ENCODE peak calls at places on chromosomes 4 and X, in ten cellular contexts. One of them, this sample, is unnamed.

GRCh38 chr4:174365018-174365587 is 81.4 kb downstream of the CEP44 start:
- DNase-seq in uterus: no peak
- DNase-seq in body of pancreas: no peak
- DNase-seq in H54: no peak
- DNase-seq in stomach: no peak
- DNase-seq in A549: peak
- DNase-seq in K562: peak
- DNase-seq in sigmoid colon: no peak
- DNase-seq in adrenal gland: peak
- DNase-seq in lower leg skin: no peak
- DNase-seq in this sample: peak

GRCh38 chr4:152307669-152308068 is 228.2 kb downstream of the FBXW7 start:
- DNase-seq in uterus: no peak
- DNase-seq in body of pancreas: no peak
- DNase-seq in H54: no peak
- DNase-seq in stomach: no peak
- DNase-seq in A549: no peak
- DNase-seq in K562: peak
- DNase-seq in sigmoid colon: no peak
- DNase-seq in adrenal gland: no peak
- DNase-seq in lower leg skin: no peak
- DNase-seq in this sample: no peak

GRCh38 chr4:102438396-102438795 is 62.8 kb upstream of the NFKB1 start:
- DNase-seq in uterus: no peak
- DNase-seq in body of pancreas: no peak
- DNase-seq in H54: peak
- DNase-seq in stomach: no peak
- DNase-seq in A549: peak
- DNase-seq in K562: peak
- DNase-seq in sigmoid colon: no peak
- DNase-seq in adrenal gland: no peak
- DNase-seq in lower leg skin: no peak
- DNase-seq in this sample: no peak

GRCh38 chr4:1608196-1608820 is 75.8 kb downstream of the FAM53A start:
- DNase-seq in uterus: no peak
- DNase-seq in body of pancreas: no peak
- DNase-seq in H54: no peak
- DNase-seq in stomach: no peak
- DNase-seq in A549: no peak
- DNase-seq in K562: no peak
- DNase-seq in sigmoid colon: peak
- DNase-seq in adrenal gland: no peak
- DNase-seq in lower leg skin: no peak
- DNase-seq in this sample: no peak

GRCh38 chr4:163492951-163493504 is 1.5 kb upstream of the TMA16 start:
- DNase-seq in uterus: no peak
- DNase-seq in body of pancreas: no peak
- DNase-seq in H54: no peak
- DNase-seq in stomach: no peak
- DNase-seq in A549: peak
- DNase-seq in K562: peak
- DNase-seq in sigmoid colon: no peak
- DNase-seq in adrenal gland: no peak
- DNase-seq in lower leg skin: no peak
- DNase-seq in this sample: peak

GRCh38 chr4:159146007-159146330 is 43.1 kb downstream of the RAPGEF2 start:
- DNase-seq in uterus: no peak
- DNase-seq in body of pancreas: no peak
- DNase-seq in H54: no peak
- DNase-seq in stomach: no peak
- DNase-seq in A549: no peak
- DNase-seq in K562: no peak
- DNase-seq in sigmoid colon: no peak
- DNase-seq in adrenal gland: no peak
- DNase-seq in lower leg skin: no peak
- DNase-seq in this sample: no peak

GRCh38 chr4:54067163-54067562 is 2.8 kb upstream of the CHIC2 start:
- DNase-seq in uterus: peak
- DNase-seq in body of pancreas: no peak
- DNase-seq in H54: no peak
- DNase-seq in stomach: peak
- DNase-seq in A549: peak
- DNase-seq in K562: no peak
- DNase-seq in sigmoid colon: peak
- DNase-seq in adrenal gland: peak
- DNase-seq in lower leg skin: peak
- DNase-seq in this sample: no peak

GRCh38 chrX:46574941-46575381 is 1.4 kb downstream of the CHST7 start:
- DNase-seq in uterus: no peak
- DNase-seq in body of pancreas: no peak
- DNase-seq in H54: no peak
- DNase-seq in stomach: peak
- DNase-seq in A549: no peak
- DNase-seq in K562: no peak
- DNase-seq in sigmoid colon: no peak
- DNase-seq in adrenal gland: no peak
- DNase-seq in lower leg skin: peak
- DNase-seq in this sample: peak

GRCh38 chrX:23788521-23788920 is 5.5 kb downstream of the SAT1 start:
- DNase-seq in uterus: no peak
- DNase-seq in body of pancreas: no peak
- DNase-seq in H54: no peak
- DNase-seq in stomach: no peak
- DNase-seq in A549: peak
- DNase-seq in K562: no peak
- DNase-seq in sigmoid colon: no peak
- DNase-seq in adrenal gland: no peak
- DNase-seq in lower leg skin: no peak
- DNase-seq in this sample: no peak

GRCh38 chr4:143531773-143532491 is 18.4 kb downstream of the SMARCA5 start:
- DNase-seq in uterus: no peak
- DNase-seq in body of pancreas: no peak
- DNase-seq in H54: no peak
- DNase-seq in stomach: no peak
- DNase-seq in A549: no peak
- DNase-seq in K562: no peak
- DNase-seq in sigmoid colon: no peak
- DNase-seq in adrenal gland: no peak
- DNase-seq in lower leg skin: no peak
- DNase-seq in this sample: no peak

GRCh38 chr4:83636930-83637329 is 101.0 kb downstream of the GPAT3 start:
- DNase-seq in uterus: no peak
- DNase-seq in body of pancreas: no peak
- DNase-seq in H54: no peak
- DNase-seq in stomach: no peak
- DNase-seq in A549: no peak
- DNase-seq in K562: no peak
- DNase-seq in sigmoid colon: no peak
- DNase-seq in adrenal gland: no peak
- DNase-seq in lower leg skin: no peak
- DNase-seq in this sample: no peak

GRCh38 chr4:1958276-1959103 is 50.3 kb downstream of the NELFA start:
- DNase-seq in uterus: no peak
- DNase-seq in body of pancreas: no peak
- DNase-seq in H54: no peak
- DNase-seq in stomach: no peak
- DNase-seq in A549: no peak
- DNase-seq in K562: no peak
- DNase-seq in sigmoid colon: no peak
- DNase-seq in adrenal gland: no peak
- DNase-seq in lower leg skin: no peak
- DNase-seq in this sample: no peak

DNA sequence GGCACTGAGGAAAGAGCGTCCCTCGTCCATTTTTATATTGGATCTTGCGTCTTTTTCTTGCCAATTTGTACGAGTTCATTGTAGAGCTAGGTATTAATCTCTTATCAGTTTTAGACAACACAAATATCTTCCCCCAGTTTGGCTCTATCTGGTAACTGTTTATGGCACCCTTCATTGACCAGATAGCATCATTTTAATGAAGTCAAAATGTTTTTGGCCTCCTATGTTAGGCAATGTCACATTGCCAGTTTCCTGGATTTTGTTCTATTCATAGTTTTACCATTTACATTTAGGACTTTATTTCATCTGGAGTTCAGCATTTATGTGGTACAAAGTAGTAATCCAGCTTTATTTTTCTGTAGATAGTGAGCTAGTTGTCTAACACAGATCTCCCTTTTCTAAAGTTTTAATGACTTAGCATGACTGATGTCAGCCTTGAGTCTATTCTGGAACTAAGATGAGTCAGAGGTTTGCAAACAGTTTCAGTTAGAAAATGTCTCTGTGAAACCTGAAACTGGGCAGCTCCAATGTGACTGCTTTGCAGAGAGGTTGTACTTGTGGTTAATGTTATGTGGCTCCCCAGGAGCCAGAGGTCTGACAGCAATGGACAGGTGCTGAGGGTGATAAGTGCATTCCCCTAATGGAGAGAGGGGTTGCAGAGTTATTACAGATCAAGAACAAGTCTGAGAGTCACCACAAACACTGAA is 5.3 kb upstream of the STBD1 start:
- DNase-seq in uterus: no peak
- DNase-seq in body of pancreas: peak
- DNase-seq in H54: peak
- DNase-seq in stomach: no peak
- DNase-seq in A549: peak
- DNase-seq in K562: peak
- DNase-seq in sigmoid colon: no peak
- DNase-seq in adrenal gland: peak
- DNase-seq in lower leg skin: no peak
- DNase-seq in this sample: no peak
- TF ChIP-seq POLR2A in uterus: no peak
- TF ChIP-seq POLR2A in body of pancreas: peak
- TF ChIP-seq POLR2A in H54: no peak
- TF ChIP-seq POLR2A in stomach: no peak
- TF ChIP-seq POLR2A in A549: no peak
- TF ChIP-seq POLR2A in K562: no peak
- TF ChIP-seq POLR2A in sigmoid colon: no peak
- TF ChIP-seq POLR2A in adrenal gland: peak
- TF ChIP-seq POLR2A in lower leg skin: no peak
- TF ChIP-seq POLR2A in this sample: no peak

GRCh38 chr4:139301143-139301820 is at the start of gene NAA15:
- DNase-seq in uterus: peak
- DNase-seq in body of pancreas: peak
- DNase-seq in H54: peak
- DNase-seq in stomach: peak
- DNase-seq in A549: peak
- DNase-seq in K562: peak
- DNase-seq in sigmoid colon: peak
- DNase-seq in adrenal gland: peak
- DNase-seq in lower leg skin: peak
- DNase-seq in this sample: peak
- TF ChIP-seq POLR2A in uterus: peak
- TF ChIP-seq POLR2A in body of pancreas: peak
- TF ChIP-seq POLR2A in H54: peak
- TF ChIP-seq POLR2A in stomach: peak
- TF ChIP-seq POLR2A in A549: peak
- TF ChIP-seq POLR2A in K562: peak
- TF ChIP-seq POLR2A in sigmoid colon: peak
- TF ChIP-seq POLR2A in adrenal gland: peak
- TF ChIP-seq POLR2A in lower leg skin: no peak
- TF ChIP-seq POLR2A in this sample: peak

DNA sequence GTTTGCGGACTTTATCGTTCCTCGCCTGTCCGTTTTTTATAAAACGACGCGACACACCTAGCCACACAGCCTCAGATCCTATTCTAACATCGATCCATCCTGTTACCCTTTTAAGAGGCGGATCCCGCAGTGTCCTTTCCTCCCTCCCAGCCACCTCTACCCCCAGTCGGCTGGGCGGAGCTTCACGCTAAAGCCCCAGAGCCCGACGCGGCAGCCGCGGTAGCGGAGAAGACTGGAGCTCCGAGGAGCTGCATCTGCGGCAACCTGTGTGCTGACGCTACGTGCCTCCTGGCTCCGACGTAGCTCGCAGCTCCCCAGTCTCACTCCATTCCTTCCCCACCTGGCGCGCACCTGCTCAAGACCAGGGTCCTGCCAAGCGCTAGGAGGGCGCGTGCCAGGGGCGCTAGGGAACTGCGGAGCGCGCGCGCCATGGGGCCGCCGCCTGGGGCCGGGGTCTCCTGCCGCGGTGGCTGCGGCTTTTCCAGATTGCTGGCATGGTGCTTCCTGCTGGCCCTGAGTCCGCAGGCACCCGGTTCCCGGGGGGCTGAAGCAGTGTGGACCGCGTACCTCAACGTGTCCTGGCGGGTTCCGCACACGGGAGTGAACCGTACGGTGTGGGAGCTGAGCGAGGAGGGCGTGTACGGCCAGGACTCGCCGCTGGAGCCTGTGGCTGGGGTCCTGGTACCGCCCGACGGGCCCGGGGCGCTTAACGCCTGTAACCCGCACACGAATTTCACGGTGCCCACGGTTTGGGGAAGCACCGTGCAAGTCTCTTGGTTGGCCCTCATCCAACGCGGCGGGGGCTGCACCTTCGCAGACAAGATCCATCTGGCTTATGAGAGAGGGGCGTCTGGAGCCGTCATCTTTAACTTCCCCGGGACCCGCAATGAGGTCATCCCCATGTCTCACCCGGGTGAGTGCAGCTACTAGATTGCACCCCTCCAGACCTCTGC is at the start of gene RNF128:
- DNase-seq in uterus: no peak
- DNase-seq in body of pancreas: peak
- DNase-seq in H54: no peak
- DNase-seq in stomach: peak
- DNase-seq in A549: peak
- DNase-seq in K562: no peak
- DNase-seq in sigmoid colon: no peak
- DNase-seq in adrenal gland: peak
- DNase-seq in lower leg skin: no peak
- DNase-seq in this sample: no peak
- TF ChIP-seq POLR2A in uterus: no peak
- TF ChIP-seq POLR2A in body of pancreas: peak
- TF ChIP-seq POLR2A in H54: no peak
- TF ChIP-seq POLR2A in stomach: no peak
- TF ChIP-seq POLR2A in A549: no peak
- TF ChIP-seq POLR2A in K562: no peak
- TF ChIP-seq POLR2A in sigmoid colon: peak
- TF ChIP-seq POLR2A in adrenal gland: peak
- TF ChIP-seq POLR2A in lower leg skin: no peak
- TF ChIP-seq POLR2A in this sample: no peak

GRCh38 chr4:70251250-70251944 is 9.0 kb downstream of the CSN3 start:
- DNase-seq in uterus: no peak
- DNase-seq in body of pancreas: no peak
- DNase-seq in H54: no peak
- DNase-seq in stomach: no peak
- DNase-seq in A549: no peak
- DNase-seq in K562: no peak
- DNase-seq in sigmoid colon: no peak
- DNase-seq in adrenal gland: no peak
- DNase-seq in lower leg skin: no peak
- DNase-seq in this sample: no peak

DNA sequence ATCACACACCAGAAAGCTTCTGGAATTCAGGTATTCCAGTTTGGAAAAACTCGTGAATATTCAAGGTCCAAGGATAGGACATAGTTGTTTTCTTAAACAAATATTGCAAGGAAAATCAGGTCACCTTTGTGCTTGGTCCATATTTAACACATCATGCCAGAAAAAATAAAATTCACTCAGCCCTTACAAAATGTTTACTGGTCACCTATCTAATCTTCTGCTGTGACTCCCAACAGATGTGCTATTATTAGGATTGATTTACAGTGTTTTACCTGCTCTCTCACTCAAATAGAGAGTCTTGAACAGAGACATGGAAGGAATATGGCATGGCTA is 9.5 kb downstream of the CSN3 start:
- DNase-seq in uterus: no peak
- DNase-seq in body of pancreas: no peak
- DNase-seq in H54: no peak
- DNase-seq in stomach: no peak
- DNase-seq in A549: no peak
- DNase-seq in K562: no peak
- DNase-seq in sigmoid colon: no peak
- DNase-seq in adrenal gland: no peak
- DNase-seq in lower leg skin: no peak
- DNase-seq in this sample: no peak
- TF ChIP-seq POLR2A in uterus: no peak
- TF ChIP-seq POLR2A in body of pancreas: no peak
- TF ChIP-seq POLR2A in H54: no peak
- TF ChIP-seq POLR2A in stomach: no peak
- TF ChIP-seq POLR2A in A549: no peak
- TF ChIP-seq POLR2A in K562: no peak
- TF ChIP-seq POLR2A in sigmoid colon: no peak
- TF ChIP-seq POLR2A in adrenal gland: no peak
- TF ChIP-seq POLR2A in lower leg skin: no peak
- TF ChIP-seq POLR2A in this sample: no peak

This sample was measured in erythroblast.